ENCODE peak calls at places on chromosomes 1 and 21, in eight cellular contexts. N is GM19239; I is LHCN-M2; P is fibroblast of mammary gland; G is mesendoderm; C is A549; Y is kidney tubule cell; H is stimulated activated CD4-positive, alpha-beta T cell treated with anti-CD3 and anti-CD28 coated beads, Interleukin-15, amount 100 ng/mL, for 24 hours. E is an unnamed sample.

GRCh38 chr1:89906088-89906487 is 85.3 kb downstream of the LRRC8D start:
- DNase-seq in C (no peak), Y (no peak), G (no peak), H (no peak), P (no peak), N (no peak), I (no peak), E (no peak)

GRCh38 chr1:204621391-204621790 is 64.1 kb downstream of the LRRN2 start:
- DNase-seq in N (no peak), C (no peak), Y (peak), H (no peak), P (no peak), G (no peak), I (no peak), E (peak)

GRCh38 chr1:211761400-211761799 is 69.2 kb downstream of the LPGAT1 start:
- DNase-seq in C (no peak), I (no peak), Y (no peak), P (no peak), H (no peak), N (no peak), G (no peak), E (no peak)

GRCh38 chr1:205584732-205585131 is 47.1 kb downstream of the ELK4 start:
- DNase-seq in G (no peak), H (peak), P (no peak), I (no peak), Y (no peak), N (no peak), C (no peak), E (no peak)

GRCh38 chr1:61058477-61059245 is 23.7 kb upstream of the NFIA start:
- DNase-seq in N (no peak), G (no peak), C (no peak), H (no peak), Y (no peak), I (no peak), P (peak), E (peak)

GRCh38 chr21:32994305-32994704 is 31.4 kb upstream of the OLIG2 start:
- DNase-seq in G (peak), I (peak), H (no peak), P (peak), Y (peak), N (peak), C (no peak), E (peak)

GRCh38 chr1:51936531-51936930 is 54.0 kb downstream of the RAB3B start:
- DNase-seq in Y (no peak), I (peak), G (no peak), C (no peak), P (peak), N (no peak), H (no peak), E (peak)

GRCh38 chr1:169608231-169608630 is 21.7 kb downstream of the SELP start:
- DNase-seq in P (no peak), G (no peak), I (no peak), H (no peak), C (no peak), N (no peak), Y (no peak), E (no peak)

GRCh38 chr1:107691542-107691941 is 273.4 kb downstream of the VAV3 start:
- DNase-seq in P (no peak), Y (peak), N (no peak), G (no peak), I (no peak), C (no peak), H (no peak), E (no peak)

GRCh38 chr1:180927841-180928240 is 15.1 kb downstream of the KIAA1614 start:
- DNase-seq in I (peak), Y (no peak), P (no peak), H (no peak), C (no peak), N (no peak), G (no peak), E (no peak)